ENCODE peak calls at places on chromosomes 4 and X, in seven cellular contexts. One of them, this sample, is unnamed.

GRCh38 chr4:83320548-83320947 is 14.1 kb downstream of the HPSE start:
- DNase-seq in astrocyte: no peak
- DNase-seq in brain microvascular endothelial cell: peak; percentile 32
- DNase-seq in GM12865: no peak
- DNase-seq in dorsolateral prefrontal cortex: peak; percentile 37
- DNase-seq in suprapubic skin: peak; percentile 67
- DNase-seq in hepatocyte: no peak
- DNase-seq in this sample: no peak

GRCh38 chr4:89800012-89800516 is 36.9 kb downstream of the SNCA start:
- DNase-seq in astrocyte: peak; percentile 89
- DNase-seq in brain microvascular endothelial cell: peak; percentile 38
- DNase-seq in GM12865: no peak
- DNase-seq in dorsolateral prefrontal cortex: no peak
- DNase-seq in suprapubic skin: no peak
- DNase-seq in hepatocyte: no peak
- DNase-seq in this sample: peak; percentile 78

GRCh38 chrX:58044130-58044529 is 133.9 kb upstream of the ZXDA start:
- DNase-seq in astrocyte: no peak
- DNase-seq in brain microvascular endothelial cell: no peak
- DNase-seq in GM12865: no peak
- DNase-seq in dorsolateral prefrontal cortex: no peak
- DNase-seq in suprapubic skin: no peak
- DNase-seq in hepatocyte: no peak
- DNase-seq in this sample: no peak

GRCh38 chr4:155197757-155198156 is 10.7 kb upstream of the NPY2R start:
- DNase-seq in astrocyte: no peak
- DNase-seq in brain microvascular endothelial cell: no peak
- DNase-seq in GM12865: no peak
- DNase-seq in dorsolateral prefrontal cortex: no peak
- DNase-seq in suprapubic skin: no peak
- DNase-seq in hepatocyte: no peak
- DNase-seq in this sample: no peak

GRCh38 chrX:63349307-63349706 is 1.8 kb downstream of the SPIN4 start:
- DNase-seq in astrocyte: no peak
- DNase-seq in brain microvascular endothelial cell: no peak
- DNase-seq in GM12865: peak; percentile 3
- DNase-seq in dorsolateral prefrontal cortex: no peak
- DNase-seq in suprapubic skin: no peak
- DNase-seq in hepatocyte: no peak
- DNase-seq in this sample: no peak

GRCh38 chr4:164977243-164978164 is at the start of gene TRIM61:
- DNase-seq in astrocyte: peak; percentile 15
- DNase-seq in brain microvascular endothelial cell: peak; percentile 34
- DNase-seq in GM12865: peak; percentile 93
- DNase-seq in dorsolateral prefrontal cortex: peak; percentile 20
- DNase-seq in suprapubic skin: no peak
- DNase-seq in hepatocyte: no peak
- DNase-seq in this sample: no peak

GRCh38 chr4:152434011-152434410 is 101.9 kb downstream of the FBXW7 start:
- DNase-seq in astrocyte: no peak
- DNase-seq in brain microvascular endothelial cell: no peak
- DNase-seq in GM12865: no peak
- DNase-seq in dorsolateral prefrontal cortex: no peak
- DNase-seq in suprapubic skin: no peak
- DNase-seq in hepatocyte: no peak
- DNase-seq in this sample: no peak

GRCh38 chr4:8913858-8914460 is 42.3 kb upstream of the HMX1 start:
- DNase-seq in astrocyte: no peak
- DNase-seq in brain microvascular endothelial cell: no peak
- DNase-seq in GM12865: no peak
- DNase-seq in dorsolateral prefrontal cortex: peak; percentile 5
- DNase-seq in suprapubic skin: peak; percentile 22
- DNase-seq in hepatocyte: peak; percentile 2
- DNase-seq in this sample: no peak

GRCh38 chr4:123640824-123641223 is 244.2 kb downstream of the SPRY1 start:
- DNase-seq in astrocyte: no peak
- DNase-seq in brain microvascular endothelial cell: no peak
- DNase-seq in GM12865: no peak
- DNase-seq in dorsolateral prefrontal cortex: no peak
- DNase-seq in suprapubic skin: no peak
- DNase-seq in hepatocyte: no peak
- DNase-seq in this sample: no peak

GRCh38 chr4:7759221-7759620 is 180.4 kb downstream of the AFAP1 start:
- DNase-seq in astrocyte: no peak
- DNase-seq in brain microvascular endothelial cell: no peak
- DNase-seq in GM12865: peak; percentile 24
- DNase-seq in dorsolateral prefrontal cortex: no peak
- DNase-seq in suprapubic skin: no peak
- DNase-seq in hepatocyte: no peak
- DNase-seq in this sample: no peak

GRCh38 chr4:160373911-160374310 is 1271.0 kb downstream of the RAPGEF2 start:
- DNase-seq in astrocyte: no peak
- DNase-seq in brain microvascular endothelial cell: no peak
- DNase-seq in GM12865: no peak
- DNase-seq in dorsolateral prefrontal cortex: no peak
- DNase-seq in suprapubic skin: no peak
- DNase-seq in hepatocyte: no peak
- DNase-seq in this sample: no peak

GRCh38 chrX:41921492-41922124 is 1.7 kb downstream of the CASK start:
- DNase-seq in astrocyte: no peak
- DNase-seq in brain microvascular endothelial cell: no peak
- DNase-seq in GM12865: peak; percentile 68
- DNase-seq in dorsolateral prefrontal cortex: no peak
- DNase-seq in suprapubic skin: no peak
- DNase-seq in hepatocyte: no peak
- DNase-seq in this sample: no peak

GRCh38 chr4:70749313-70749712 is 27.5 kb downstream of the RUFY3 start:
- DNase-seq in astrocyte: no peak
- DNase-seq in brain microvascular endothelial cell: no peak
- DNase-seq in GM12865: peak; percentile 43
- DNase-seq in dorsolateral prefrontal cortex: no peak
- DNase-seq in suprapubic skin: no peak
- DNase-seq in hepatocyte: no peak
- DNase-seq in this sample: no peak

GRCh38 chr4:119785963-119786362 is 157.4 kb upstream of the PDE5A start:
- DNase-seq in astrocyte: peak; percentile 10
- DNase-seq in brain microvascular endothelial cell: peak; percentile 8
- DNase-seq in GM12865: no peak
- DNase-seq in dorsolateral prefrontal cortex: no peak
- DNase-seq in suprapubic skin: no peak
- DNase-seq in hepatocyte: peak; percentile 37
- DNase-seq in this sample: no peak

GRCh38 chr4:126753592-126753991 is 879.2 kb upstream of the INTU start:
- DNase-seq in astrocyte: no peak
- DNase-seq in brain microvascular endothelial cell: no peak
- DNase-seq in GM12865: no peak
- DNase-seq in dorsolateral prefrontal cortex: no peak
- DNase-seq in suprapubic skin: no peak
- DNase-seq in hepatocyte: no peak
- DNase-seq in this sample: no peak

GRCh38 chr4:76950052-76950845 is 697 bp downstream of the SEPTIN11 start:
- DNase-seq in astrocyte: peak; percentile 34
- DNase-seq in brain microvascular endothelial cell: no peak
- DNase-seq in GM12865: peak; percentile 65
- DNase-seq in dorsolateral prefrontal cortex: peak; percentile 33
- DNase-seq in suprapubic skin: peak; percentile 82
- DNase-seq in hepatocyte: peak; percentile 65
- DNase-seq in this sample: no peak

GRCh38 chrX:1601051-1601767 is 9.8 kb downstream of the AKAP17A start:
- DNase-seq in astrocyte: no peak
- DNase-seq in brain microvascular endothelial cell: no peak
- DNase-seq in GM12865: no peak
- DNase-seq in dorsolateral prefrontal cortex: no peak
- DNase-seq in suprapubic skin: no peak
- DNase-seq in hepatocyte: no peak
- DNase-seq in this sample: no peak

GRCh38 chr4:139825523-139826014 is 159.9 kb downstream of the MGST2 start:
- DNase-seq in astrocyte: no peak
- DNase-seq in brain microvascular endothelial cell: no peak
- DNase-seq in GM12865: no peak
- DNase-seq in dorsolateral prefrontal cortex: no peak
- DNase-seq in suprapubic skin: no peak
- DNase-seq in hepatocyte: no peak
- DNase-seq in this sample: no peak

GRCh38 chr4:150238591-150238990 is 160.3 kb downstream of the DCLK2 start:
- DNase-seq in astrocyte: no peak
- DNase-seq in brain microvascular endothelial cell: no peak
- DNase-seq in GM12865: no peak
- DNase-seq in dorsolateral prefrontal cortex: no peak
- DNase-seq in suprapubic skin: no peak
- DNase-seq in hepatocyte: no peak
- DNase-seq in this sample: no peak

GRCh38 chr4:1967512-1968149 is 41.1 kb downstream of the NELFA start:
- DNase-seq in astrocyte: peak; percentile 36
- DNase-seq in brain microvascular endothelial cell: no peak
- DNase-seq in GM12865: no peak
- DNase-seq in dorsolateral prefrontal cortex: no peak
- DNase-seq in suprapubic skin: no peak
- DNase-seq in hepatocyte: no peak
- DNase-seq in this sample: no peak

GRCh38 chr4:2258091-2259035 is 3.5 kb downstream of the MXD4 start:
- DNase-seq in astrocyte: no peak
- DNase-seq in brain microvascular endothelial cell: no peak
- DNase-seq in GM12865: no peak
- DNase-seq in dorsolateral prefrontal cortex: peak; percentile 8
- DNase-seq in suprapubic skin: peak; percentile 66
- DNase-seq in hepatocyte: no peak
- DNase-seq in this sample: no peak

GRCh38 chr4:64940698-64941097 is 531.4 kb upstream of the TECRL start:
- DNase-seq in astrocyte: peak; percentile 86
- DNase-seq in brain microvascular endothelial cell: no peak
- DNase-seq in GM12865: no peak
- DNase-seq in dorsolateral prefrontal cortex: no peak
- DNase-seq in suprapubic skin: no peak
- DNase-seq in hepatocyte: no peak
- DNase-seq in this sample: peak; percentile 35

GRCh38 chr4:72107456-72107855 is 75.7 kb downstream of the NPFFR2 start:
- DNase-seq in astrocyte: no peak
- DNase-seq in brain microvascular endothelial cell: no peak
- DNase-seq in GM12865: no peak
- DNase-seq in dorsolateral prefrontal cortex: no peak
- DNase-seq in suprapubic skin: no peak
- DNase-seq in hepatocyte: no peak
- DNase-seq in this sample: no peak

GRCh38 chr4:167032876-167033275 is 201.4 kb downstream of the SPOCK3 start:
- DNase-seq in astrocyte: peak; percentile 16
- DNase-seq in brain microvascular endothelial cell: no peak
- DNase-seq in GM12865: no peak
- DNase-seq in dorsolateral prefrontal cortex: no peak
- DNase-seq in suprapubic skin: no peak
- DNase-seq in hepatocyte: no peak
- DNase-seq in this sample: no peak

GRCh38 chrX:37860731-37861130 is 13.4 kb upstream of the DYNLT3 start:
- DNase-seq in astrocyte: peak; percentile 32
- DNase-seq in brain microvascular endothelial cell: no peak
- DNase-seq in GM12865: no peak
- DNase-seq in dorsolateral prefrontal cortex: no peak
- DNase-seq in suprapubic skin: no peak
- DNase-seq in hepatocyte: no peak
- DNase-seq in this sample: no peak

GRCh38 chr4:112348488-112349158 is 51.5 kb downstream of the ALPK1 start:
- DNase-seq in astrocyte: peak; percentile 53
- DNase-seq in brain microvascular endothelial cell: peak; percentile 68
- DNase-seq in GM12865: no peak
- DNase-seq in dorsolateral prefrontal cortex: peak; percentile 87
- DNase-seq in suprapubic skin: peak; percentile 74
- DNase-seq in hepatocyte: peak; percentile 68
- DNase-seq in this sample: peak; percentile 24

GRCh38 chrX:136574548-136574947 is 42.5 kb downstream of the VGLL1 start:
- DNase-seq in astrocyte: no peak
- DNase-seq in brain microvascular endothelial cell: no peak
- DNase-seq in GM12865: no peak
- DNase-seq in dorsolateral prefrontal cortex: no peak
- DNase-seq in suprapubic skin: no peak
- DNase-seq in hepatocyte: peak; percentile 16
- DNase-seq in this sample: no peak

DNA sequence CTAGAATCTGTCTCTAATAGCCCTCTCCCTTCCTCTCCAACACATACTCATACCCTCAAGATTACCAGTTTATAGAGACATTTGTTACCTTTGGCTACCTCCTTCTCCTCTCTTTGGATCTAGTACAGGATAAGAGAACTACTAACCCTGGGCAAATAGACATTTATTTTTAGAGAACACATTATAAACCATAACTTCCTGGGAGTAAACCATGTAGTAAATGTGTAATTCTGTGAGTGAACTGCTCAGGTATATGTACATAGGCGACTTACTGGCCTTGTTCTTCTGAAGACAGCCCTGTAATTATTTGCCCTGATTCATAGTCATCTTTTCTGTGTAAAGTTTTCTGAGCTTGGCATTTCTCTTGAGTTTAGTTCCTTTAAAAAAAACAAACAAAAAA is 94.2 kb downstream of the KDM6A start:
- DNase-seq in astrocyte: no peak
- DNase-seq in brain microvascular endothelial cell: no peak
- DNase-seq in GM12865: no peak
- DNase-seq in dorsolateral prefrontal cortex: no peak
- DNase-seq in suprapubic skin: no peak
- DNase-seq in hepatocyte: no peak
- DNase-seq in this sample: no peak
- H3K4me3 ChIP-seq in astrocyte: no peak overlapping the region
- H3K4me3 ChIP-seq in brain microvascular endothelial cell: no peak overlapping the region
- H3K4me3 ChIP-seq in GM12865: no peak overlapping the region
- H3K4me3 ChIP-seq in dorsolateral prefrontal cortex: no peak overlapping the region
- H3K4me3 ChIP-seq in suprapubic skin: no peak overlapping the region
- H3K4me3 ChIP-seq in hepatocyte: no peak overlapping the region
- H3K4me3 ChIP-seq in this sample: no peak overlapping the region

GRCh38 chr4:66688674-66689073 is 856.6 kb downstream of the CENPC start:
- DNase-seq in astrocyte: peak; percentile 38
- DNase-seq in brain microvascular endothelial cell: no peak
- DNase-seq in GM12865: no peak
- DNase-seq in dorsolateral prefrontal cortex: no peak
- DNase-seq in suprapubic skin: no peak
- DNase-seq in hepatocyte: peak; percentile 27
- DNase-seq in this sample: peak; percentile 9
- TF ChIP-seq CTCF in astrocyte: peak; percentile 26
- TF ChIP-seq CTCF in brain microvascular endothelial cell: peak; percentile 20
- TF ChIP-seq CTCF in GM12865: no peak
- TF ChIP-seq CTCF in dorsolateral prefrontal cortex: peak; percentile 31
- TF ChIP-seq CTCF in suprapubic skin: no peak
- TF ChIP-seq CTCF in hepatocyte: peak; percentile 63
- TF ChIP-seq CTCF in this sample: peak; percentile 46

GRCh38 chr4:85673540-85673939 is 198.6 kb downstream of the ARHGAP24 start:
- DNase-seq in astrocyte: no peak
- DNase-seq in brain microvascular endothelial cell: no peak
- DNase-seq in GM12865: peak; percentile 15
- DNase-seq in dorsolateral prefrontal cortex: no peak
- DNase-seq in suprapubic skin: no peak
- DNase-seq in hepatocyte: no peak
- DNase-seq in this sample: no peak
- H3K4me3 ChIP-seq in astrocyte: no peak overlapping the region
- H3K4me3 ChIP-seq in brain microvascular endothelial cell: no peak overlapping the region
- H3K4me3 ChIP-seq in GM12865: no peak overlapping the region
- H3K4me3 ChIP-seq in dorsolateral prefrontal cortex: no peak overlapping the region
- H3K4me3 ChIP-seq in suprapubic skin: no peak overlapping the region
- H3K4me3 ChIP-seq in hepatocyte: no peak overlapping the region
- H3K4me3 ChIP-seq in this sample: no peak overlapping the region

DNA sequence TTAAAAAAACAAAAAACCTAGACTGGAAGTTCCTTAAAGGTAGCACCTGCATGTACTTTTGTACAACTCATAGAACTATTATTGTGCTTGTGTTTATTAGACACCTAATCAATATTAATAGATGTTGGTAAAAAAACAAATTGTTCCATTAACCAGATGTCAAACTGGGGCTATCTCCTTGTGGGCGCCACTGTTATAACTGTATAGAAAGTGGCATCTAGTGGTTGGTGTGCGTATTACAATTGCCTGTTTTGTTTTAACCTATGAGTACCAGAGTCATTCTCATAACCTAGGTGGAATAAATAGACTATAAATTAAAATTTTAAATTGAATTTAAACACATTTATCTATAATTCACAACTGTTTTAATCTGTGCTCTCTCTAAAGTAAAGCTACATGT is 97.4 kb downstream of the COL4A5 start:
- DNase-seq in astrocyte: peak; percentile 11
- DNase-seq in brain microvascular endothelial cell: peak; percentile 64
- DNase-seq in GM12865: peak; percentile 27
- DNase-seq in dorsolateral prefrontal cortex: no peak
- DNase-seq in suprapubic skin: no peak
- DNase-seq in hepatocyte: peak; percentile 50
- DNase-seq in this sample: no peak
- TF ChIP-seq CTCF in astrocyte: peak; percentile 62
- TF ChIP-seq CTCF in brain microvascular endothelial cell: peak; percentile 61
- TF ChIP-seq CTCF in GM12865: peak; percentile 37
- TF ChIP-seq CTCF in dorsolateral prefrontal cortex: peak; percentile 67
- TF ChIP-seq CTCF in suprapubic skin: peak; percentile 41
- TF ChIP-seq CTCF in hepatocyte: peak; percentile 60
- TF ChIP-seq CTCF in this sample: peak; percentile 67

This sample was measured in retinal pigment epithelial cell.